ENCODE peak calls at places on chromosomes 2 and 18, in nine cellular contexts. One of them, this sample, is unnamed.

GRCh38 chr2:240187989-240188590 is 47.6 kb upstream of the OTOS start:
- DNase-seq in H7: no peak
- DNase-seq in HTR-8/SVneo: no peak
- DNase-seq in Right ventricle myocardium superior: no peak
- DNase-seq in activated T-cell treated with anti-CD3 and anti-CD28 coated beads for 1 hour: no peak
- DNase-seq in substantia nigra: no peak
- DNase-seq in foreskin fibroblast: no peak
- DNase-seq in heart right ventricle: no peak
- DNase-seq in lung: no peak
- DNase-seq in this sample: no peak

GRCh38 chr2:217398860-217399259 is 539.0 kb upstream of the TNP1 start:
- DNase-seq in H7: no peak
- DNase-seq in HTR-8/SVneo: no peak
- DNase-seq in Right ventricle myocardium superior: peak; percentile 48
- DNase-seq in activated T-cell treated with anti-CD3 and anti-CD28 coated beads for 1 hour: no peak
- DNase-seq in substantia nigra: no peak
- DNase-seq in foreskin fibroblast: no peak
- DNase-seq in heart right ventricle: peak; percentile 42
- DNase-seq in lung: no peak
- DNase-seq in this sample: no peak

GRCh38 chr2:223930002-223930976 is 14.8 kb downstream of the WDFY1 start:
- DNase-seq in H7: no peak
- DNase-seq in HTR-8/SVneo: no peak
- DNase-seq in Right ventricle myocardium superior: peak; percentile 67
- DNase-seq in activated T-cell treated with anti-CD3 and anti-CD28 coated beads for 1 hour: no peak
- DNase-seq in substantia nigra: peak; percentile 44
- DNase-seq in foreskin fibroblast: no peak
- DNase-seq in heart right ventricle: peak; percentile 78
- DNase-seq in lung: no peak
- DNase-seq in this sample: no peak

GRCh38 chr18:35582899-35583558 is 1.5 kb downstream of the GALNT1 start:
- DNase-seq in H7: no peak
- DNase-seq in HTR-8/SVneo: no peak
- DNase-seq in Right ventricle myocardium superior: no peak
- DNase-seq in activated T-cell treated with anti-CD3 and anti-CD28 coated beads for 1 hour: no peak
- DNase-seq in substantia nigra: no peak
- DNase-seq in foreskin fibroblast: peak; percentile 34
- DNase-seq in heart right ventricle: no peak
- DNase-seq in lung: no peak
- DNase-seq in this sample: no peak

GRCh38 chr2:66305714-66306113 is 129.2 kb upstream of the MEIS1 start:
- DNase-seq in H7: no peak
- DNase-seq in HTR-8/SVneo: no peak
- DNase-seq in Right ventricle myocardium superior: peak; percentile 79
- DNase-seq in activated T-cell treated with anti-CD3 and anti-CD28 coated beads for 1 hour: no peak
- DNase-seq in substantia nigra: peak; percentile 5
- DNase-seq in foreskin fibroblast: no peak
- DNase-seq in heart right ventricle: peak; percentile 75
- DNase-seq in lung: peak; percentile 48
- DNase-seq in this sample: no peak

GRCh38 chr2:74227646-74228045 is 29.2 kb downstream of the MTHFD2 start:
- DNase-seq in H7: peak; percentile 83
- DNase-seq in HTR-8/SVneo: no peak
- DNase-seq in Right ventricle myocardium superior: no peak
- DNase-seq in activated T-cell treated with anti-CD3 and anti-CD28 coated beads for 1 hour: no peak
- DNase-seq in substantia nigra: no peak
- DNase-seq in foreskin fibroblast: no peak
- DNase-seq in heart right ventricle: no peak
- DNase-seq in lung: no peak
- DNase-seq in this sample: no peak

GRCh38 chr2:156279446-156279845 is 53.1 kb downstream of the NR4A2 start:
- DNase-seq in H7: no peak
- DNase-seq in HTR-8/SVneo: no peak
- DNase-seq in Right ventricle myocardium superior: no peak
- DNase-seq in activated T-cell treated with anti-CD3 and anti-CD28 coated beads for 1 hour: no peak
- DNase-seq in substantia nigra: no peak
- DNase-seq in foreskin fibroblast: no peak
- DNase-seq in heart right ventricle: no peak
- DNase-seq in lung: no peak
- DNase-seq in this sample: no peak

GRCh38 chr2:121255363-121255762 is 29.6 kb downstream of the TFCP2L1 start:
- DNase-seq in H7: no peak
- DNase-seq in HTR-8/SVneo: no peak
- DNase-seq in Right ventricle myocardium superior: no peak
- DNase-seq in activated T-cell treated with anti-CD3 and anti-CD28 coated beads for 1 hour: no peak
- DNase-seq in substantia nigra: no peak
- DNase-seq in foreskin fibroblast: no peak
- DNase-seq in heart right ventricle: no peak
- DNase-seq in lung: no peak
- DNase-seq in this sample: no peak